ENCODE peak calls at places on chromosomes 1 and 21, in five cellular contexts. One of them, this sample, is unnamed.

GRCh38 chr1:32413507-32414185 is 19.4 kb upstream of the BSDC1 start:
- DNase-seq in astrocyte: no peak
- DNase-seq in HCT116: peak
- DNase-seq in brain microvascular endothelial cell: peak
- DNase-seq in vagina: no peak
- DNase-seq in this sample: peak

GRCh38 chr1:228016653-228017355 is 10.0 kb downstream of the WNT3A start:
- DNase-seq in astrocyte: no peak
- DNase-seq in HCT116: no peak
- DNase-seq in brain microvascular endothelial cell: no peak
- DNase-seq in vagina: no peak
- DNase-seq in this sample: no peak

GRCh38 chr1:90400121-90400520 is 317.0 kb downstream of the BARHL2 start:
- DNase-seq in astrocyte: peak
- DNase-seq in HCT116: no peak
- DNase-seq in brain microvascular endothelial cell: no peak
- DNase-seq in vagina: no peak
- DNase-seq in this sample: no peak

GRCh38 chr1:165288301-165289120 is 68.0 kb downstream of the LMX1A start:
- DNase-seq in astrocyte: no peak
- DNase-seq in HCT116: no peak
- DNase-seq in brain microvascular endothelial cell: no peak
- DNase-seq in vagina: no peak
- DNase-seq in this sample: peak

GRCh38 chr1:45016767-45017166 is 4.7 kb downstream of the UROD start:
- DNase-seq in astrocyte: no peak
- DNase-seq in HCT116: no peak
- DNase-seq in brain microvascular endothelial cell: no peak
- DNase-seq in vagina: no peak
- DNase-seq in this sample: no peak

GRCh38 chr1:75519626-75520025 is 91.3 kb downstream of the SLC44A5 start:
- DNase-seq in astrocyte: peak
- DNase-seq in HCT116: no peak
- DNase-seq in brain microvascular endothelial cell: no peak
- DNase-seq in vagina: no peak
- DNase-seq in this sample: no peak

GRCh38 chr21:20998886-20999285 is 677 bp downstream of the NCAM2 start:
- DNase-seq in astrocyte: no peak
- DNase-seq in HCT116: no peak
- DNase-seq in brain microvascular endothelial cell: no peak
- DNase-seq in vagina: no peak
- DNase-seq in this sample: no peak

GRCh38 chr21:45411810-45412206 is 6.8 kb downstream of the COL18A1 start:
- DNase-seq in astrocyte: no peak
- DNase-seq in HCT116: no peak
- DNase-seq in brain microvascular endothelial cell: no peak
- DNase-seq in vagina: no peak
- DNase-seq in this sample: no peak

GRCh38 chr1:50697440-50698421 is 262.3 kb downstream of the FAF1 start:
- DNase-seq in astrocyte: peak
- DNase-seq in HCT116: no peak
- DNase-seq in brain microvascular endothelial cell: no peak
- DNase-seq in vagina: no peak
- DNase-seq in this sample: no peak

GRCh38 chr1:3555131-3555920 is 56.0 kb downstream of the MEGF6 start:
- DNase-seq in astrocyte: no peak
- DNase-seq in HCT116: no peak
- DNase-seq in brain microvascular endothelial cell: no peak
- DNase-seq in vagina: no peak
- DNase-seq in this sample: no peak

GRCh38 chr1:34162852-34163766 is 1.9 kb downstream of the CSMD2 start:
- DNase-seq in astrocyte: peak
- DNase-seq in HCT116: peak
- DNase-seq in brain microvascular endothelial cell: peak
- DNase-seq in vagina: no peak
- DNase-seq in this sample: peak

GRCh38 chr1:26305667-26306289 is 658 bp downstream of the UBXN11 start:
- DNase-seq in astrocyte: no peak
- DNase-seq in HCT116: no peak
- DNase-seq in brain microvascular endothelial cell: no peak
- DNase-seq in vagina: no peak
- DNase-seq in this sample: no peak

GRCh38 chr1:39003464-39003752 is 12.3 kb downstream of the AKIRIN1 start:
- DNase-seq in astrocyte: no peak
- DNase-seq in HCT116: no peak
- DNase-seq in brain microvascular endothelial cell: no peak
- DNase-seq in vagina: no peak
- DNase-seq in this sample: no peak

GRCh38 chr1:175471039-175471800 is 272.2 kb downstream of the TNR start:
- DNase-seq in astrocyte: peak
- DNase-seq in HCT116: no peak
- DNase-seq in brain microvascular endothelial cell: no peak
- DNase-seq in vagina: no peak
- DNase-seq in this sample: no peak

GRCh38 chr1:16175610-16176553 is 20.0 kb upstream of the EPHA2 start:
- DNase-seq in astrocyte: peak
- DNase-seq in HCT116: no peak
- DNase-seq in brain microvascular endothelial cell: peak
- DNase-seq in vagina: no peak
- DNase-seq in this sample: peak

GRCh38 chr1:228827026-228827425 is 91.7 kb downstream of the RHOU start:
- DNase-seq in astrocyte: no peak
- DNase-seq in HCT116: no peak
- DNase-seq in brain microvascular endothelial cell: no peak
- DNase-seq in vagina: no peak
- DNase-seq in this sample: no peak

GRCh38 chr1:226820935-226821718 is 49.3 kb upstream of the PSEN2 start:
- DNase-seq in astrocyte: peak
- DNase-seq in HCT116: no peak
- DNase-seq in brain microvascular endothelial cell: peak
- DNase-seq in vagina: peak
- DNase-seq in this sample: peak

GRCh38 chr1:185170291-185170848 is 13.4 kb downstream of the SWT1 start:
- DNase-seq in astrocyte: peak
- DNase-seq in HCT116: peak
- DNase-seq in brain microvascular endothelial cell: peak
- DNase-seq in vagina: no peak
- DNase-seq in this sample: no peak

GRCh38 chr1:238582816-238583215 is 692.1 kb upstream of the ZP4 start:
- DNase-seq in astrocyte: peak
- DNase-seq in HCT116: no peak
- DNase-seq in brain microvascular endothelial cell: no peak
- DNase-seq in vagina: no peak
- DNase-seq in this sample: no peak

GRCh38 chr21:39951183-39952101 is 84.2 kb downstream of the PCP4 start:
- DNase-seq in astrocyte: no peak
- DNase-seq in HCT116: no peak
- DNase-seq in brain microvascular endothelial cell: no peak
- DNase-seq in vagina: no peak
- DNase-seq in this sample: no peak

GRCh38 chr1:246572795-246573194 is 6.5 kb downstream of the CNST start:
- DNase-seq in astrocyte: no peak
- DNase-seq in HCT116: no peak
- DNase-seq in brain microvascular endothelial cell: no peak
- DNase-seq in vagina: no peak
- DNase-seq in this sample: no peak

GRCh38 chr21:30468912-30469812 is 11.0 kb downstream of the KRTAP19-1 start:
- DNase-seq in astrocyte: no peak
- DNase-seq in HCT116: no peak
- DNase-seq in brain microvascular endothelial cell: no peak
- DNase-seq in vagina: no peak
- DNase-seq in this sample: no peak

GRCh38 chr1:53362851-53363642 is 35.2 kb upstream of the LRP8 start:
- DNase-seq in astrocyte: no peak
- DNase-seq in HCT116: no peak
- DNase-seq in brain microvascular endothelial cell: no peak
- DNase-seq in vagina: no peak
- DNase-seq in this sample: peak

GRCh38 chr1:109769335-109770078 is 5.8 kb upstream of the EPS8L3 start:
- DNase-seq in astrocyte: peak
- DNase-seq in HCT116: no peak
- DNase-seq in brain microvascular endothelial cell: peak
- DNase-seq in vagina: no peak
- DNase-seq in this sample: peak

GRCh38 chr1:33036526-33037503 is at the start of gene AK2:
- DNase-seq in astrocyte: peak
- DNase-seq in HCT116: peak
- DNase-seq in brain microvascular endothelial cell: peak
- DNase-seq in vagina: peak
- DNase-seq in this sample: peak

GRCh38 chr1:204104331-204105222 is 31.7 kb downstream of the SOX13 start:
- DNase-seq in astrocyte: peak
- DNase-seq in HCT116: no peak
- DNase-seq in brain microvascular endothelial cell: peak
- DNase-seq in vagina: no peak
- DNase-seq in this sample: peak

GRCh38 chr1:14215151-14215550 is 383.3 kb upstream of the KAZN start:
- DNase-seq in astrocyte: peak
- DNase-seq in HCT116: no peak
- DNase-seq in brain microvascular endothelial cell: no peak
- DNase-seq in vagina: no peak
- DNase-seq in this sample: no peak

GRCh38 chr1:151175910-151176309 is at the start of gene TMOD4:
- DNase-seq in astrocyte: no peak
- DNase-seq in HCT116: no peak
- DNase-seq in brain microvascular endothelial cell: peak
- DNase-seq in vagina: no peak
- DNase-seq in this sample: no peak

GRCh38 chr1:196896355-196896754 is 8.5 kb downstream of the CFHR4 start:
- DNase-seq in astrocyte: no peak
- DNase-seq in HCT116: no peak
- DNase-seq in brain microvascular endothelial cell: no peak
- DNase-seq in vagina: no peak
- DNase-seq in this sample: no peak

GRCh38 chr1:56537660-56538059 is 41.7 kb downstream of the PLPP3 start:
- DNase-seq in astrocyte: no peak
- DNase-seq in HCT116: no peak
- DNase-seq in brain microvascular endothelial cell: no peak
- DNase-seq in vagina: no peak
- DNase-seq in this sample: no peak

GRCh38 chr1:234505774-234506114 is 26.8 kb upstream of the TARBP1 start:
- DNase-seq in astrocyte: peak
- DNase-seq in HCT116: no peak
- DNase-seq in brain microvascular endothelial cell: no peak
- DNase-seq in vagina: no peak
- DNase-seq in this sample: no peak

GRCh38 chr21:39715804-39716397 is 29.1 kb upstream of the IGSF5 start:
- DNase-seq in astrocyte: no peak
- DNase-seq in HCT116: peak
- DNase-seq in brain microvascular endothelial cell: peak
- DNase-seq in vagina: no peak
- DNase-seq in this sample: no peak

GRCh38 chr21:26846036-26846931 is 1.1 kb upstream of the ADAMTS1 start:
- DNase-seq in astrocyte: peak
- DNase-seq in HCT116: no peak
- DNase-seq in brain microvascular endothelial cell: peak
- DNase-seq in vagina: peak
- DNase-seq in this sample: peak

GRCh38 chr1:182128502-182128901 is 67.0 kb upstream of the ZNF648 start:
- DNase-seq in astrocyte: no peak
- DNase-seq in HCT116: no peak
- DNase-seq in brain microvascular endothelial cell: no peak
- DNase-seq in vagina: no peak
- DNase-seq in this sample: no peak

GRCh38 chr1:70278710-70279109 is 57.5 kb downstream of the SRSF11 start:
- DNase-seq in astrocyte: no peak
- DNase-seq in HCT116: no peak
- DNase-seq in brain microvascular endothelial cell: no peak
- DNase-seq in vagina: no peak
- DNase-seq in this sample: no peak

GRCh38 chr1:59100975-59101374 is 195.9 kb upstream of the FGGY start:
- DNase-seq in astrocyte: peak
- DNase-seq in HCT116: no peak
- DNase-seq in brain microvascular endothelial cell: peak
- DNase-seq in vagina: no peak
- DNase-seq in this sample: no peak
- TF ChIP-seq CTCF in astrocyte: no peak
- TF ChIP-seq CTCF in HCT116: no peak
- TF ChIP-seq CTCF in brain microvascular endothelial cell: no peak
- TF ChIP-seq CTCF in vagina: no peak
- TF ChIP-seq CTCF in this sample: no peak

GRCh38 chr21:43355925-43356289 is 71.0 kb downstream of the SIK1 start:
- DNase-seq in astrocyte: no peak
- DNase-seq in HCT116: no peak
- DNase-seq in brain microvascular endothelial cell: no peak
- DNase-seq in vagina: no peak
- DNase-seq in this sample: no peak
- H3K27ac ChIP-seq in astrocyte: no peak
- H3K27ac ChIP-seq in HCT116: no peak
- H3K27ac ChIP-seq in brain microvascular endothelial cell: no peak
- H3K27ac ChIP-seq in vagina: no peak
- H3K27ac ChIP-seq in this sample: no peak

DNA sequence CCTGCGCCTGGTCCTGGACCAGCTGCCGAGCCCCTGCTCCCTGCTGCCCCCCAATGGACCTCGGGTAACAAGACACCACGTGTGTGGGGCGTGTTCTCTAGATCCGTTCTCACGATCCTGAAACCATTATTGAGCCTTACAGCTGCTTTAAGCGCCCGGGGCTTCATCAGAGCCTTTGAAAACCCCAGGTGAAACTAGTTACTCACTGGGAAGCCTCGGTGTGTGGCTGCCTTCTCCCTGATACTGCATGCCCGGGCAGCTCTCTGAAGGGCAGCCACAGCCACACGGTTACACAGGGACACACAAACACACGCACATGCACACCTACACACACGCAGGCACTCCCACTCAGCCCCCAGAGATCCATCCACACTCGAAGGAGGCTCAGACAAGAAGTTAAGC is 5.3 kb downstream of the HES2 start:
- DNase-seq in astrocyte: peak
- DNase-seq in HCT116: peak
- DNase-seq in brain microvascular endothelial cell: no peak
- DNase-seq in vagina: no peak
- DNase-seq in this sample: no peak
- TF ChIP-seq CTCF in astrocyte: peak
- TF ChIP-seq CTCF in HCT116: peak
- TF ChIP-seq CTCF in brain microvascular endothelial cell: peak
- TF ChIP-seq CTCF in vagina: no peak
- TF ChIP-seq CTCF in this sample: peak

GRCh38 chr1:5945445-5945844 is 46.8 kb downstream of the NPHP4 start:
- DNase-seq in astrocyte: no peak
- DNase-seq in HCT116: no peak
- DNase-seq in brain microvascular endothelial cell: no peak
- DNase-seq in vagina: peak
- DNase-seq in this sample: no peak
- H3K27ac ChIP-seq in astrocyte: no peak
- H3K27ac ChIP-seq in HCT116: no peak
- H3K27ac ChIP-seq in brain microvascular endothelial cell: no peak
- H3K27ac ChIP-seq in vagina: no peak
- H3K27ac ChIP-seq in this sample: no peak

This sample was measured in heart left ventricle.